ENCODE peak calls at places on chromosomes 1 and 21, in nine cellular contexts. L, C, J, W, F, K, D, Y and A are unnamed samples.

GRCh38 chr1:17516303-17517214 is 22.9 kb upstream of the ARHGEF10L start:
- DNase-seq in Y (no peak), J (no peak), L (no peak), K (no peak), D (no peak), F (no peak), C (no peak), W (no peak), A (no peak)

GRCh38 chr1:117612517-117613248 is 6.8 kb downstream of the TENT5C start:
- DNase-seq in K (no peak), F (no peak), J (no peak), L (no peak), Y (no peak), D (no peak), W (peak; percentile 59), C (no peak), A (no peak)

GRCh38 chr1:161954050-161954449 is 69.6 kb downstream of the OLFML2B start:
- DNase-seq in D (no peak), J (no peak), K (no peak), L (no peak), F (no peak), Y (no peak), W (no peak), C (no peak), A (no peak)

GRCh38 chr1:41626616-41627375 is 142.3 kb upstream of the EDN2 start:
- DNase-seq in F (no peak), D (no peak), C (no peak), L (no peak), Y (no peak), W (no peak), K (no peak), J (no peak), A (no peak)

GRCh38 chr1:20302093-20302471 is 11.4 kb downstream of the VWA5B1 start:
- DNase-seq in D (no peak), K (no peak), C (no peak), W (no peak), F (peak; percentile 56), J (no peak), L (no peak), Y (no peak), A (peak; percentile 77)

GRCh38 chr1:21937372-21938121 is 437 bp upstream of the HSPG2 start:
- DNase-seq in Y (peak; percentile 78), L (peak; percentile 54), J (peak; percentile 75), K (no peak), W (no peak), F (peak; percentile 86), C (peak; percentile 52), D (peak; percentile 49), A (peak; percentile 94)

GRCh38 chr21:34707876-34708325 is 39.1 kb downstream of the CLIC6 start:
- DNase-seq in L (no peak), D (no peak), J (no peak), C (peak; percentile 12), F (no peak), W (peak; percentile 27), Y (no peak), K (no peak), A (no peak)

GRCh38 chr1:235051521-235051920 is 77.1 kb downstream of the TOMM20 start:
- DNase-seq in L (no peak), C (no peak), W (no peak), J (no peak), Y (no peak), K (no peak), D (peak; percentile 16), F (no peak), A (no peak)

GRCh38 chr1:227944931-227945890 is 2.5 kb downstream of the WNT9A start:
- DNase-seq in J (peak; percentile 10), F (peak; percentile 22), Y (no peak), W (no peak), K (no peak), L (no peak), D (peak; percentile 42), C (no peak), A (peak; percentile 45)

GRCh38 chr1:68479501-68479900 is 17.4 kb downstream of the DEPDC1 start:
- DNase-seq in W (no peak), L (no peak), Y (no peak), J (no peak), D (no peak), K (no peak), C (no peak), F (no peak), A (no peak)

GRCh38 chr1:222634180-222635013 is 16.5 kb downstream of the MIA3 start:
- DNase-seq in F (no peak), K (no peak), L (peak; percentile 61), D (peak; percentile 91), J (peak; percentile 46), C (peak; percentile 53), Y (peak; percentile 92), W (peak; percentile 91), A (no peak)

GRCh38 chr1:24179251-24179895 is 7.7 kb downstream of the IFNLR1 start:
- DNase-seq in W (no peak), L (no peak), C (no peak), J (no peak), Y (no peak), F (no peak), D (no peak), K (no peak), A (no peak)

GRCh38 chr1:65722461-65722860 is 70.2 kb upstream of the PDE4B start:
- DNase-seq in Y (no peak), W (no peak), C (no peak), K (no peak), F (no peak), D (no peak), J (no peak), L (no peak), A (no peak)

GRCh38 chr1:118338991-118339390 is 154.0 kb upstream of the SPAG17 start:
- DNase-seq in D (no peak), Y (no peak), J (no peak), W (no peak), C (no peak), K (no peak), L (no peak), F (peak; percentile 14), A (no peak)

GRCh38 chr1:211345719-211346118 is 19.1 kb downstream of the TRAF5 start:
- DNase-seq in L (no peak), W (no peak), F (no peak), D (no peak), K (no peak), Y (no peak), J (no peak), C (no peak), A (no peak)

GRCh38 chr1:215321802-215322201 is 239.3 kb downstream of the KCNK2 start:
- DNase-seq in J (no peak), W (no peak), L (no peak), D (no peak), C (no peak), Y (no peak), F (no peak), K (no peak), A (no peak)

GRCh38 chr21:27885296-27885711 is 918.4 kb upstream of the ADAMTS5 start:
- DNase-seq in Y (no peak), L (no peak), C (no peak), F (no peak), W (no peak), K (no peak), J (no peak), D (no peak), A (peak; percentile 46)